ENCODE peak calls at places on chromosomes 12 and 14, in seven cellular contexts. Z is adipocyte, C is Caco-2, O is neural progenitor cell, H is Peyer's patch, Q is pancreas, W is HepG2. Y is an unnamed sample.

GRCh38 chr12:94263905-94264655 is 115.7 kb downstream of the PLXNC1 start:
- DNase-seq in H (no peak), C (no peak), W (no peak), O (peak; percentile 42), Z (no peak), Q (no peak), Y (no peak)

GRCh38 chr12:92289611-92290010 is 144.0 kb upstream of the BTG1 start:
- DNase-seq in W (no peak), O (no peak), H (no peak), C (no peak), Q (no peak), Z (no peak), Y (no peak)

GRCh38 chr12:127013222-127013621 is 1253.7 kb upstream of the TMEM132C start:
- DNase-seq in C (no peak), H (no peak), Z (no peak), Q (no peak), O (no peak), W (no peak), Y (no peak)

GRCh38 chr12:94458882-94459772 is 540 bp downstream of the CEP83 start:
- DNase-seq in W (peak; percentile 17), Q (no peak), Z (peak; percentile 77), O (no peak), C (no peak), H (no peak), Y (no peak)

GRCh38 chr12:46387697-46388096 is 15.1 kb upstream of the SLC38A2 start:
- DNase-seq in H (peak; percentile 71), C (no peak), W (no peak), Z (no peak), Q (no peak), O (no peak), Y (no peak)

GRCh38 chr12:12891646-12892355 is 439 bp downstream of the GPRC5A start:
- DNase-seq in O (no peak), W (no peak), Q (no peak), C (no peak), H (no peak), Z (no peak), Y (no peak)

GRCh38 chr14:95033851-95034622 is 123.3 kb downstream of the DICER1 start:
- DNase-seq in Q (peak; percentile 10), Z (no peak), O (no peak), H (no peak), C (no peak), W (no peak), Y (no peak)

GRCh38 chr14:70448633-70449032 is 3.3 kb upstream of the ADAM21 start:
- DNase-seq in W (peak; percentile 88), O (no peak), H (no peak), Q (no peak), Z (peak; percentile 65), C (peak; percentile 4), Y (no peak)

GRCh38 chr12:32558941-32559340 is 120.2 kb upstream of the DNM1L start:
- DNase-seq in O (no peak), Q (no peak), Z (peak; percentile 91), C (no peak), H (no peak), W (no peak), Y (no peak)

GRCh38 chr14:64444984-64445845 is 20.1 kb upstream of the AKAP5 start:
- DNase-seq in W (no peak), C (no peak), H (peak; percentile 61), Q (no peak), O (no peak), Z (peak; percentile 87), Y (peak; percentile 41)

GRCh38 chr12:95446511-95446910 is 27.4 kb upstream of the METAP2 start:
- DNase-seq in W (peak; percentile 25), Q (peak; percentile 46), C (peak; percentile 88), Z (no peak), O (peak; percentile 77), H (no peak), Y (peak; percentile 78)

GRCh38 chr12:118035194-118036041 is 18.9 kb downstream of the RFC5 start:
- DNase-seq in C (no peak), H (no peak), Z (peak; percentile 20), W (no peak), O (peak; percentile 5), Q (no peak), Y (no peak)
- H3K36me3 ChIP-seq in C (peaks cover 3% of the 10 kb centered on the region), H (no peaks in the 10 kb centered on the region), Z (peaks cover 96% of the 10 kb centered on the region), W (peaks cover 21% of the 10 kb centered on the region), O (peaks cover 5% of the 10 kb centered on the region), Q (no peaks in the 10 kb centered on the region), Y (peaks cover 8% of the 10 kb centered on the region)

DNA sequence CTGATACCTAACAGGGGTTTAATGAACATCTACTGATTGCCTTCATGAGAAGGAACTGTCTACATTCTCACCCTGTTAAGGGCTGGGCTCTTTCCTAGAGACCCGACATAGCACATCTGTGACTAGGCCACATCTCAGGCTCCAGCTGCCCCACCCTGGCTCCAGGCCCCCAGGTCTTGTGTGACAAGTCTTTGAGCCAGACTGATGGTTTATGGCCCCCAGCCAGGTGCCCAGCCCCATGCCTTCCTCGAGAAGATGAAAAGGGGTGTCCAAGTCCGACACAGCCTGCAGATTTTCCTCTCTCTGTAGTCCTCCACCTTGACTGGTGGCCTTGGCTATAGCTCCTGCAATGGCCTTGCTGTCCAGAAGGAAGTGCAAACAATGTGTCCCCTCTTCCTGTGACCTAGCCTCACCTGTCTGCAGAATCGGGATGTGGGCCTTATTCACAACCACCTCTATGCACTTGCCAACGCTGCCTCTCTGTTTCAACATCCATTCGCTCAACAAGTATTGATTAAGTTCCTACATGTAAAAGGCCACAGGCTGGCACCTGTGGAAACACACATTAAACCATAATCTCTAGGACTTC is 4.2 kb downstream of the ACTN1 start:
- DNase-seq in O (no peak), Z (no peak), W (no peak), C (no peak), H (no peak), Q (peak; percentile 65), Y (no peak)
- H3K4me1 ChIP-seq in O (peaks cover 24% of the 10 kb centered on the region), Z (peaks cover 35% of the 10 kb centered on the region), W (peaks cover 76% of the 10 kb centered on the region), C (peaks cover 36% of the 10 kb centered on the region), H (peaks cover 42% of the 10 kb centered on the region), Q (peaks cover 45% of the 10 kb centered on the region), Y (peaks cover 38% of the 10 kb centered on the region)

GRCh38 chr14:22900088-22900799 is 17.2 kb downstream of the REM2 start:
- DNase-seq in Z (peak; percentile 85), Q (no peak), W (peak; percentile 83), H (peak; percentile 54), C (peak; percentile 64), O (peak; percentile 86), Y (no peak)
- H3K36me3 ChIP-seq in Z (peaks cover 47% of the 10 kb centered on the region), Q (peaks cover 5% of the 10 kb centered on the region), W (no peaks in the 10 kb centered on the region), H (no peaks in the 10 kb centered on the region), C (peaks cover 10% of the 10 kb centered on the region), O (no peaks in the 10 kb centered on the region), Y (peaks cover 17% of the 10 kb centered on the region)

GRCh38 chr14:99751539-99752485 is 41.4 kb upstream of the EML1 start:
- DNase-seq in W (no peak), Q (peak; percentile 20), O (no peak), H (no peak), Z (peak; percentile 43), C (no peak), Y (no peak)
- H3K4me1 ChIP-seq in W (peaks cover 6% of the 10 kb centered on the region), Q (peaks cover 8% of the 10 kb centered on the region), O (peaks cover 22% of the 10 kb centered on the region), H (peaks cover 51% of the 10 kb centered on the region), Z (peaks cover 49% of the 10 kb centered on the region), C (no peaks in the 10 kb centered on the region), Y (peaks cover 7% of the 10 kb centered on the region)

DNA sequence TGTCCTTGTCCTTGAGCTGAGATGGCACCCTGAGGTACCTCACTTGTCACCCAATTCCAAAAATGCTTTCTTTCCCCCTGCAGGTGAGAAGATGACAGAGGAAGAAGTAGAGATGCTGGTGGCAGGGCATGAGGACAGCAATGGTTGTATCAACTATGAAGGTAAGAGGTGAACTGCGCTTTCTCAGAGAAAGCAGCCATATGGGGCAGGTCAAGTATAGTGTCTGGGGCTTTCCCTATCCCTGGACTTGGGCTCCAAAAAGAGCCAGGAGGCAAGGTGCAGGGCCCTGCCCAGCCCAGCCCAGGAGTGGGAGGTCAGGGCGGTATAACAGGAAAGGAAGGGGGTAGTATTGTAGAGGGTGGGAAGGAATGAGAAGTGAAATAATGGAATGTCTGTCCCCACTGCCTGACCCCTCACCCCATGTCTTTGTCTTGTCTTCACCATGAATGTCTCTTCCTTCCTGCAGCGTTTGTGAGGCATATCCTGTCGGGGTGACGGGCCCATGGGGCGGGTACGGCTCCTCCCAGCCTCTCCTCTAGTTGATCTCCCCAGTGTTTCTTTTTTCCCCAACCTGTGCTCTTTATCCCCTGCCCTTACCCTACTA is 2.1 kb downstream of the MYL6 start:
- DNase-seq in Q (no peak), Z (no peak), W (no peak), O (no peak), H (peak; percentile 59), C (no peak), Y (peak; percentile 60)
- H3K36me3 ChIP-seq in Q (no peaks in the 10 kb centered on the region), Z (peaks cover 58% of the 10 kb centered on the region), W (peaks cover 24% of the 10 kb centered on the region), O (no peaks in the 10 kb centered on the region), H (no peaks in the 10 kb centered on the region), C (no peaks in the 10 kb centered on the region), Y (peaks cover 5% of the 10 kb centered on the region)

Y was measured in mucosa of descending colon.